ENCODE peak calls at places on chromosome 17, in nine cellular contexts. J is fibroblast of the aortic adventitia; B is tibial nerve; O is left ventricle myocardium inferior; H is Peyer's patch; X is fibroblast of pulmonary artery; D is AG10803; S is CD8-positive, alpha-beta T cell; U is body of pancreas. W is an unnamed sample.

GRCh38 chr17:32648450-32648849 is 161.7 kb downstream of the CDK5R1 start:
- DNase-seq in U (no peak), S (no peak), D (no peak), J (no peak), X (no peak), H (no peak), B (no peak), O (no peak), W (no peak)

GRCh38 chr17:82387577-82388106 is 16.1 kb downstream of the UTS2R start:
- DNase-seq in U (no peak), D (no peak), O (no peak), X (no peak), H (no peak), S (no peak), J (no peak), B (no peak), W (no peak)

GRCh38 chr17:539048-539447 is 175.6 kb downstream of the VPS53 start:
- DNase-seq in S (no peak), H (no peak), B (no peak), O (no peak), J (no peak), U (no peak), X (no peak), D (no peak), W (no peak)

GRCh38 chr17:72176902-72177660 is 56.3 kb downstream of the SOX9 start:
- DNase-seq in S (no peak), D (peak), B (no peak), O (no peak), X (no peak), J (no peak), U (no peak), H (no peak), W (no peak)

GRCh38 chr17:30323895-30324319 is 9.9 kb downstream of the TMIGD1 start:
- DNase-seq in H (no peak), D (peak), U (peak), S (peak), O (no peak), J (peak), B (no peak), X (peak), W (peak)

GRCh38 chr17:46942441-46943217 is 19.7 kb downstream of the GOSR2 start:
- DNase-seq in H (peak), B (no peak), U (peak), D (peak), S (peak), O (peak), X (peak), J (peak), W (peak)

GRCh38 chr17:18185832-18186231 is 2.2 kb downstream of the ALKBH5 start:
- DNase-seq in B (no peak), J (peak), H (no peak), X (no peak), S (no peak), O (no peak), U (no peak), D (no peak), W (peak)

GRCh38 chr17:7912927-7913524 is 3.1 kb downstream of the RNF227 start:
- DNase-seq in U (peak), D (peak), H (no peak), S (no peak), B (no peak), J (peak), O (no peak), X (peak), W (peak)

GRCh38 chr17:37829446-37830142 is 84.7 kb upstream of the HNF1B start:
- DNase-seq in J (no peak), D (no peak), U (no peak), O (no peak), B (no peak), H (no peak), X (no peak), S (no peak), W (no peak)

GRCh38 chr17:74478369-74479100 is 12.1 kb downstream of the CD300A start:
- DNase-seq in B (no peak), J (no peak), D (no peak), X (no peak), U (no peak), S (no peak), H (no peak), O (no peak), W (no peak)

GRCh38 chr17:19410101-19410500 is 931 bp upstream of the RNF112 start:
- DNase-seq in O (no peak), B (no peak), X (no peak), J (no peak), U (no peak), D (no peak), S (no peak), H (no peak), W (no peak)

GRCh38 chr17:10114931-10115535 is 83.4 kb downstream of the GAS7 start:
- DNase-seq in U (peak), D (peak), B (peak), J (peak), X (peak), H (peak), S (peak), O (peak), W (peak)

GRCh38 chr17:39852239-39852638 is 11.9 kb downstream of the IKZF3 start:
- DNase-seq in B (no peak), U (no peak), J (no peak), H (no peak), X (peak), O (no peak), S (no peak), D (no peak), W (no peak)

GRCh38 chr17:40548982-40549680 is 16.1 kb downstream of the CCR7 start:
- DNase-seq in D (peak), H (peak), B (peak), S (no peak), U (peak), O (no peak), J (peak), X (peak), W (peak)

GRCh38 chr17:75325827-75326586 is 36.8 kb upstream of the SLC25A19 start:
- DNase-seq in D (peak), S (no peak), J (peak), H (no peak), U (no peak), O (no peak), B (no peak), X (peak), W (no peak)

GRCh38 chr17:7250655-7251329 is 742 bp downstream of the CTDNEP1 start:
- DNase-seq in H (no peak), O (no peak), U (no peak), B (no peak), J (no peak), S (no peak), D (no peak), X (peak), W (no peak)

GRCh38 chr17:47789611-47790520 is 31.7 kb downstream of the OSBPL7 start:
- DNase-seq in H (peak), B (no peak), D (peak), S (peak), O (peak), U (peak), X (peak), J (peak), W (peak)

GRCh38 chr17:13544292-13544691 is 57.4 kb downstream of the HS3ST3A1 start:
- DNase-seq in S (no peak), H (no peak), J (peak), D (peak), B (no peak), O (no peak), U (no peak), X (peak), W (peak)

GRCh38 chr17:45718791-45719190 is 65.3 kb upstream of the CRHR1 start:
- DNase-seq in S (no peak), X (no peak), H (no peak), O (no peak), J (peak), U (no peak), D (no peak), B (no peak), W (peak)

GRCh38 chr17:61806081-61806828 is 57.1 kb downstream of the BRIP1 start:
- DNase-seq in B (no peak), S (no peak), D (no peak), X (no peak), U (no peak), J (no peak), H (no peak), O (no peak), W (no peak)

GRCh38 chr17:68197997-68198930 is 49.6 kb upstream of the AMZ2 start:
- DNase-seq in D (no peak), U (no peak), O (no peak), H (no peak), S (no peak), B (no peak), X (no peak), J (no peak), W (no peak)

GRCh38 chr17:10033982-10034381 is 128.9 kb upstream of the RCVRN start:
- DNase-seq in D (peak), X (no peak), H (no peak), O (no peak), B (no peak), U (no peak), S (no peak), J (no peak), W (peak)

GRCh38 chr17:14805348-14805747 is 459.8 kb downstream of the PMP22 start:
- DNase-seq in D (peak), X (peak), U (no peak), H (no peak), O (no peak), B (no peak), S (no peak), J (no peak), W (no peak)

GRCh38 chr17:72591500-72592241 is 470.9 kb downstream of the SOX9 start:
- DNase-seq in B (no peak), S (no peak), D (no peak), O (no peak), J (peak), X (peak), U (peak), H (peak), W (no peak)

GRCh38 chr17:80599546-80600305 is 55.1 kb downstream of the RPTOR start:
- DNase-seq in O (no peak), S (no peak), D (peak), H (peak), U (no peak), B (no peak), J (peak), X (peak), W (peak)

GRCh38 chr17:66831383-66832220 is 3.3 kb upstream of the CACNG5 start:
- DNase-seq in B (no peak), O (no peak), H (no peak), X (no peak), S (no peak), U (no peak), D (no peak), J (no peak), W (no peak)

GRCh38 chr17:31564883-31565297 is 173.4 kb downstream of the RAB11FIP4 start:
- DNase-seq in U (peak), H (no peak), O (no peak), D (peak), X (peak), J (no peak), B (no peak), S (no peak), W (peak)

GRCh38 chr17:79826210-79826680 is 13.0 kb downstream of the CBX4 start:
- DNase-seq in H (no peak), J (no peak), D (no peak), U (no peak), O (no peak), B (no peak), X (peak), S (no peak), W (peak)

GRCh38 chr17:78219396-78220150 is 5.5 kb downstream of the BIRC5 start:
- DNase-seq in S (no peak), H (no peak), D (no peak), J (no peak), B (no peak), X (no peak), U (no peak), O (no peak), W (no peak)

GRCh38 chr17:56290486-56291118 is 137.3 kb downstream of the ANKFN1 start:
- DNase-seq in D (no peak), H (no peak), B (no peak), O (no peak), S (no peak), U (no peak), J (no peak), X (no peak), W (no peak)

GRCh38 chr17:44083250-44083849 is 12.8 kb downstream of the G6PC3 start:
- DNase-seq in D (no peak), X (no peak), U (no peak), S (no peak), J (no peak), H (no peak), O (no peak), B (no peak), W (no peak)
- TF ChIP-seq CTCF in D (peak), X (peak), U (no peak), S (no peak), J (no peak), H (peak), O (peak), B (no peak), W (peak)

DNA sequence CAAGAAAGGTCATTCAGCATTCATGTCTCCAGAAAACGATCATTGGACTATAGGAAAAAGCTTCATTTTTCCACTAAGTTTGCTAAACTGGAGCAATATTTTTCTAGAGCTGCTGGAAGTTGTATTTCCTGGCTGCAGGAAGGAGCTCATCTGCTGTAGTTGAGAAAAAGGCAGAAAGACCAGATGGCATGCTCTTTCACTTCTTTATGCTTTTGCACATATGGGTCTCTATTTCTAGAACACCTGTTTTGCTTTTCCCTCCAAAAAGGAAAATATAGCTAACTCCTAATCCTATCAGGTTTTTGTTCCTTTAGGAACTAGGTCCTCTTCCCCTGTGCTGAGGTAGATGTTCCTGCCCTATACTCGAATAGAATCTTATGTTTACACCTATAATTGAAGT is 61.9 kb upstream of the HLF start:
- DNase-seq in B (no peak), S (no peak), D (no peak), U (no peak), X (no peak), J (no peak), H (no peak), O (no peak), W (no peak)
- H3K4me3 ChIP-seq in B (no peak), S (no peak), D (no peak), U (no peak), X (no peak), J (no peak), H (no peak), O (no peak), W (no peak)

GRCh38 chr17:2093349-2093748 is 38.4 kb downstream of the HIC1 start:
- DNase-seq in B (no peak), O (no peak), U (peak), S (no peak), J (no peak), H (no peak), D (no peak), X (no peak), W (no peak)
- TF ChIP-seq CTCF in B (no peak), O (no peak), U (no peak), S (no peak), J (no peak), H (no peak), D (no peak), X (no peak), W (no peak)

GRCh38 chr17:50344712-50345380 is 1.1 kb upstream of the XYLT2 start:
- DNase-seq in U (no peak), O (no peak), B (no peak), D (peak), H (no peak), J (no peak), X (no peak), S (no peak), W (no peak)
- H3K4me3 ChIP-seq in U (no peak), O (peak), B (no peak), D (no peak), H (no peak), J (no peak), X (no peak), S (peak), W (no peak)

GRCh38 chr17:28551421-28552186 is 820 bp downstream of the UNC119 start:
- DNase-seq in X (peak), S (no peak), H (peak), U (no peak), B (no peak), O (no peak), D (peak), J (peak), W (peak)

GRCh38 chr17:28550858-28551257 is 1.6 kb downstream of the UNC119 start:
- DNase-seq in B (no peak), U (no peak), H (peak), S (no peak), D (no peak), X (no peak), J (no peak), O (no peak), W (no peak)

GRCh38 chr17:28547623-28548416 is 4.6 kb downstream of the UNC119 start:
- DNase-seq in H (peak), O (peak), X (peak), J (peak), B (peak), S (peak), U (peak), D (peak), W (peak)

GRCh38 chr17:28548417-28549130 is 3.9 kb downstream of the UNC119 start:
- DNase-seq in S (no peak), J (no peak), D (no peak), U (no peak), B (no peak), H (no peak), X (no peak), O (no peak), W (no peak)

GRCh38 chr17:28549274-28550132 is 2.9 kb downstream of the UNC119 start:
- DNase-seq in J (no peak), U (no peak), S (no peak), O (no peak), D (no peak), B (no peak), H (peak), X (no peak), W (no peak)
- TF ChIP-seq CTCF in J (no peak), U (no peak), S (peak), O (no peak), D (no peak), B (no peak), H (no peak), X (no peak), W (no peak)

DNA sequence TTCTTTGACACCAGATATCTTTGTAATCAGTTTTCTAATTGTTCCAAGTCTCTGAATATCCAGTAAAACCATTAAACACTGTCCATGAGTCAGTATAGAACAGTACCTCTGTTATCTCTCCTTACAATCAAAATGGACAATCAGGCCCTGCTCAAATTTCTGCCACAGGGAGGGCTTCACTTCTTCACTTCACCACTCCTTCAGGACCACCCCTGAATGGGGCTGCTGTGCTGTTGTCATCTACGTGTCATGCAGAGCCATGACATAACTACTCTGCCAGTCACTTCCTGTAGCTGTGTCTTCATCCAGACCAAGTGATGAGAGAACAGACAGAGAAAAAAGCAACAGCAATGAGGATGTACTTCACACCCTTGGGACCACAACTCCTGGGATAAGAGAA is 116.9 kb downstream of the TANC2 start:
- DNase-seq in B (no peak), D (peak), H (no peak), O (no peak), J (peak), U (no peak), S (no peak), X (peak), W (peak)
- H3K4me3 ChIP-seq in B (no peak), D (no peak), H (no peak), O (no peak), J (no peak), U (no peak), S (no peak), X (no peak), W (no peak)

GRCh38 chr17:27559506-27559931 is 71.5 kb upstream of the LGALS9 start:
- DNase-seq in J (peak), B (no peak), S (no peak), D (peak), X (peak), O (no peak), H (no peak), U (no peak), W (peak)
- TF ChIP-seq CTCF in J (peak), B (peak), S (no peak), D (peak), X (peak), O (peak), H (no peak), U (no peak), W (peak)